ENCODE peak calls at places on chromosomes 13 and 19, in eight cellular contexts. L, C, Q, X, F, Y, B and I are unnamed samples.

GRCh38 chr13:110509478-110509926 is 52.0 kb downstream of the RAB20 start:
- DNase-seq in X (no peak), B (no peak), F (peak), Y (no peak), L (no peak), Q (peak), C (no peak), I (no peak)

GRCh38 chr19:13077233-13077632 is 25.4 kb downstream of the LYL1 start:
- DNase-seq in Y (no peak), B (no peak), Q (no peak), C (no peak), L (peak), F (peak), X (no peak), I (no peak)

GRCh38 chr19:2332341-2333026 is 4.0 kb downstream of the SPPL2B start:
- DNase-seq in L (no peak), F (peak), Y (no peak), Q (no peak), X (no peak), B (peak), C (no peak), I (no peak)

GRCh38 chr19:35388277-35389054 is 17.6 kb downstream of the GPR42 start:
- DNase-seq in Q (no peak), Y (no peak), C (no peak), F (no peak), B (no peak), L (no peak), X (no peak), I (no peak)

GRCh38 chr19:51535535-51535934 is 4.1 kb upstream of the SIGLEC6 start:
- DNase-seq in C (no peak), X (no peak), Q (no peak), F (no peak), Y (no peak), B (no peak), L (no peak), I (no peak)

GRCh38 chr19:7391218-7391670 is 42.5 kb downstream of the ARHGEF18 start:
- DNase-seq in L (no peak), Y (no peak), B (no peak), F (no peak), X (peak), Q (no peak), C (no peak), I (peak)

GRCh38 chr19:40600086-40600917 is 867 bp upstream of the LTBP4 start:
- DNase-seq in F (no peak), C (no peak), X (no peak), B (peak), Q (no peak), L (peak), Y (no peak), I (no peak)

GRCh38 chr19:27745978-27746542 is 1466.9 kb downstream of the UQCRFS1 start:
- DNase-seq in L (no peak), Q (no peak), Y (no peak), B (no peak), C (no peak), F (no peak), X (no peak), I (no peak)

GRCh38 chr19:15194938-15195337 is 5.9 kb downstream of the NOTCH3 start:
- DNase-seq in L (no peak), B (no peak), Y (no peak), Q (no peak), X (peak), C (no peak), F (no peak), I (no peak)